ENCODE peak calls at places on chromosomes 1 and 21, in nine cellular contexts. Y, C, I, W, N, E, R, B and O are unnamed samples.

GRCh38 chr21:42445311-42445710 is 41.6 kb downstream of the UBASH3A start:
- DNase-seq in W (no peak), E (no peak), I (no peak), B (no peak), Y (no peak), R (no peak), N (no peak), C (no peak), O (no peak)

GRCh38 chr1:39866767-39867166 is 16.5 kb downstream of the TRIT1 start:
- DNase-seq in C (peak), Y (peak), B (peak), I (peak), N (peak), E (no peak), R (peak), W (peak), O (no peak)

GRCh38 chr1:11645670-11646265 is 8.5 kb downstream of the FBXO2 start:
- DNase-seq in R (peak), W (peak), C (peak), E (peak), N (peak), B (peak), I (peak), Y (peak), O (peak)

GRCh38 chr1:157197906-157198435 is 59.8 kb upstream of the ETV3 start:
- DNase-seq in B (no peak), N (no peak), W (no peak), R (no peak), Y (no peak), C (no peak), I (no peak), E (no peak), O (no peak)

GRCh38 chr1:18923721-18924610 is 21.6 kb upstream of the ALDH4A1 start:
- DNase-seq in B (no peak), C (peak), Y (peak), E (no peak), N (no peak), W (no peak), I (no peak), R (no peak), O (peak)

GRCh38 chr1:110875216-110875731 is 2.3 kb downstream of the CD53 start:
- DNase-seq in W (no peak), Y (peak), N (no peak), B (no peak), R (no peak), I (no peak), C (no peak), E (no peak), O (no peak)

GRCh38 chr1:64680601-64681000 is 64.3 kb upstream of the RAVER2 start:
- DNase-seq in W (no peak), Y (no peak), C (no peak), R (no peak), N (no peak), B (no peak), E (no peak), I (no peak), O (no peak)

GRCh38 chr1:170932236-170932635 is 3.1 kb upstream of the MROH9 start:
- DNase-seq in C (no peak), N (no peak), I (no peak), R (no peak), W (no peak), Y (no peak), B (no peak), E (no peak), O (no peak)

GRCh38 chr1:59289570-59289969 is 7.3 kb upstream of the FGGY start:
- DNase-seq in I (no peak), C (no peak), N (no peak), R (no peak), E (no peak), B (no peak), Y (no peak), W (no peak), O (no peak)

GRCh38 chr1:59288046-59288445 is 8.8 kb upstream of the FGGY start:
- DNase-seq in C (no peak), W (no peak), I (no peak), R (no peak), E (no peak), N (no peak), Y (no peak), B (no peak), O (no peak)

GRCh38 chr1:59292557-59292956 is 4.3 kb upstream of the FGGY start:
- DNase-seq in N (peak), E (no peak), W (no peak), I (no peak), R (peak), Y (peak), B (no peak), C (peak), O (peak)

GRCh38 chr1:59291566-59291965 is 5.3 kb upstream of the FGGY start:
- DNase-seq in E (no peak), R (peak), Y (no peak), I (no peak), N (no peak), C (no peak), B (peak), W (no peak), O (no peak)

DNA sequence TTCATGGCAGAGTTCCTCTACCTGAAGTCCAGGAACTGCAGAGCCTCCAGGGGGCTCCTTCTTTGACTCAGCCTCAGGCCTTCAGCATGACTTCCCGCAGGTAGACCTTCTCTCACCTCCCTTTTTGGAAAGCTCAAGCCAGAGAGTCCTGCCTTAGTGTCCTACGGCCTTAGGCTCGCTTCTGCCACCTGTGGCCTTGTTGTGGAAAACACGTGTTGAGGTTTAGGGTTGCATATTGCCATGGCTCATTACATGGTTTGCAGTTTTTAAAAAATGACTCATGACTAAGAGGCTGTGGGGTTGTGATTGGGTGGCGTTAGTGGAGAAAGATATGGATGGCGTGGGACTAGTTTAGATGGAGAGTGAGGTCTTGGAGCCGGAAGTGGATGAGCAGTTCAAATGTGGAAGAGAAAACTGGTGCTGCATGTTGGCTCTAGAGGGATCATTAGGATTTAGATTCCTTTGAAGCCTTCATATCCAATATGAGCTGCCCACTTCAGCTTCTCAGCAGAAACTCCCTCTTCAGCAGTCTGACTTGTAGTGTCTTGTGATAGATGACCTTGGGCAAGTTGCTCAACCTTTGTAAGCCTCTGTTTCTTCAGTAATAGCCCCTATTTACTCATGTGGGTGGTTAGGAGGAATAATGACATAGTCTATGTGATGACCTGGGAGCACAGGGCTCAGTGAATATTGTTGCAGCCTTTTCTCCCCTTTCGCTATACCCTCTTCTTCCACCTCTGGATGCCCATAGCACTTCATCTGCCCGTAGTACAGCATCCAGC is 6.5 kb upstream of the FGGY start:
- DNase-seq in B (peak), Y (peak), W (peak), C (peak), N (peak), R (peak), I (peak), E (peak), O (peak)
- TF ChIP-seq CTCF in B (peak), Y (peak), W (peak), C (peak), N (peak), R (peak), I (peak), E (peak), O (peak)

GRCh38 chr1:117093870-117094621 is 27.5 kb downstream of the TRIM45 start:
- DNase-seq in Y (peak), W (peak), I (peak), E (no peak), B (peak), N (peak), C (peak), R (peak), O (peak)
- TF ChIP-seq CTCF in Y (peak), W (peak), I (peak), E (no peak), B (peak), N (peak), C (peak), R (peak), O (peak)

GRCh38 chr1:161792740-161793139 is 26.6 kb downstream of the ATF6 start:
- DNase-seq in Y (peak), E (no peak), R (peak), N (peak), C (peak), B (peak), W (peak), I (peak), O (peak)
- TF ChIP-seq CTCF in Y (peak), E (peak), R (peak), N (peak), C (peak), B (peak), W (peak), I (peak), O (peak)

GRCh38 chr1:109823543-109824348 is 60.0 kb upstream of the EPS8L3 start:
- DNase-seq in Y (no peak), I (peak), W (peak), N (no peak), B (peak), E (peak), R (peak), C (peak), O (peak)
- TF ChIP-seq CTCF in Y (no peak), I (peak), W (no peak), N (peak), B (peak), E (no peak), R (no peak), C (no peak), O (no peak)

GRCh38 chr1:159835862-159836518 is 9.3 kb downstream of the SLAMF8 start:
- DNase-seq in B (no peak), I (no peak), N (peak), C (no peak), R (peak), Y (no peak), W (no peak), E (no peak), O (peak)
- TF ChIP-seq CTCF in B (peak), I (no peak), N (peak), C (peak), R (peak), Y (no peak), W (no peak), E (peak), O (peak)

GRCh38 chr1:193951989-193952388 is 765.6 kb upstream of the B3GALT2 start:
- DNase-seq in B (no peak), I (no peak), W (no peak), N (peak), C (peak), E (no peak), Y (peak), R (no peak), O (peak)

GRCh38 chr1:193952778-193953374 is 766.5 kb upstream of the B3GALT2 start:
- DNase-seq in E (no peak), C (peak), W (no peak), Y (no peak), B (no peak), R (no peak), N (no peak), I (no peak), O (no peak)

GRCh38 chr1:193960040-193960439 is 773.6 kb upstream of the B3GALT2 start:
- DNase-seq in W (no peak), B (no peak), N (no peak), Y (no peak), E (no peak), C (no peak), R (no peak), I (no peak), O (no peak)

GRCh38 chr1:193960499-193960898 is 774.1 kb upstream of the B3GALT2 start:
- DNase-seq in Y (no peak), W (no peak), B (no peak), N (no peak), I (peak), E (no peak), R (no peak), C (no peak), O (no peak)

GRCh38 chr1:193957556-193958095 is 771.2 kb upstream of the B3GALT2 start:
- DNase-seq in I (no peak), Y (peak), C (no peak), B (no peak), R (no peak), N (no peak), W (no peak), E (no peak), O (no peak)
- TF ChIP-seq CTCF in I (no peak), Y (no peak), C (no peak), B (no peak), R (no peak), N (no peak), W (no peak), E (no peak), O (no peak)

DNA sequence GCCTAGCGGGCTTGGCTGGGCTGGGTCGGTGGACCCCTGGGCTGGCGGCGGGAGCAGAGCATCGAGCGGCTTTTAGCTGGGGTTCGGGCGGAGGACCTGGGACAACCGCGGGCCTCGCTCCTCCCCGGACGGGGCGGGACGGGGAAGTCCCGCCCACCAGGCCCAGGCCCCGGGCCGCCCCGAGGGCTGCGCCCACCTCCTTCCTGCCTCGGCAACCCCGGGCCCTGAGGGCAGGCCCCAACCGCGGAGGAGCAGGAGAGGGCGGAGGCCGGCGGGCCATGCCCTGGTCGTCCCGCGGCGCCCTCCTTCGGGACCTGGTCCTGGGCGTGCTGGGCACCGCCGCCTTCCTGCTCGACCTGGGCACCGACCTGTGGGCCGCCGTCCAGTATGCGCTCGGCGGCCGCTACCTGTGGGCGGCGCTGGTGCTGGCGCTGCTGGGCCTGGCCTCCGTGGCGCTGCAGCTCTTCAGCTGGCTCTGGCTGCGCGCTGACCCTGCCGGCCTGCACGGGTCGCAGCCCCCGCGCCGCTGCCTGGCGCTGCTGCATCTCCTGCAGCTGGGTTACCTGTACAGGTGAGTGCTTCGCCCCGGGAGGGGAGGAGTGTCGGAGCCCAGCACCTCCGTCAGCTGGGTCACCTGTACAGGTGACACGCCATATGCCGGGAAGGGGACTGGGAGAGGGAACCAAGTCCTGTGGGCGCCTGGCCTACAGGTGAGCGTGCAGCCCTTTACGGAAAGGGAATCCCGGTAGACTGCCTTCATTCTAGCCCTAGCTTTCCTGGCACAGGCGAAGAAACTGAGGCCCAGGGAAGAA is at the start of gene XKR8:
- DNase-seq in B (peak), N (peak), C (peak), E (peak), Y (peak), W (peak), I (peak), R (peak), O (peak)
- TF ChIP-seq CTCF in B (peak), N (peak), C (no peak), E (peak), Y (peak), W (no peak), I (peak), R (no peak), O (peak)

GRCh38 chr1:23242414-23242813 is 25.1 kb upstream of the HTR1D start:
- DNase-seq in N (no peak), R (peak), C (no peak), Y (no peak), E (no peak), W (no peak), I (no peak), B (no peak), O (peak)

GRCh38 chr1:23237516-23237915 is 20.2 kb upstream of the HTR1D start:
- DNase-seq in N (no peak), E (no peak), R (no peak), W (no peak), C (no peak), B (no peak), I (no peak), Y (no peak), O (no peak)

GRCh38 chr1:23244362-23244761 is 27.1 kb upstream of the HTR1D start:
- DNase-seq in Y (no peak), R (no peak), I (no peak), W (no peak), C (no peak), E (no peak), B (no peak), N (no peak), O (no peak)

GRCh38 chr1:23239638-23240295 is 22.5 kb upstream of the HTR1D start:
- DNase-seq in I (no peak), N (no peak), R (no peak), C (no peak), E (no peak), B (no peak), W (no peak), Y (no peak), O (no peak)

DNA sequence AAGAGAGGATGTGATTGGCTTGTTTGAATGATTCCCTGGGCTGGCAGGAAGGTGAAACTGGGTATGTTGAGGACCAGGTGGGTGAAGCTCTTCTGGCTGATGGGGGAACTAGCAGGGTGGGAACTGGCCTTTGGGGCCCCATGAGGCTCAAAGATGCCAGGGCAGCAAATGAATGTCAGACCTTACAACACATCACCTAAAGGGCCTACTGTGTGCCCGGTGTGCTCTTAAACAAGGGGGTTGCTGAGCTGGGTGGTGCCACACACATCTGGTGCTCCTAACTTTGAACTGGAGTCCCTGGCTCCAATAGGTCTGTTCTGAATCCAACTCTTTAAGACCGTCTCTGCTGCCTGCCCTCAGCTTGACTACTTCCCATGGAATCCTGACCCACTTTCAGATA is 21.3 kb upstream of the HTR1D start:
- DNase-seq in W (no peak), B (no peak), C (no peak), I (no peak), E (no peak), R (no peak), N (no peak), Y (no peak), O (no peak)
- TF ChIP-seq CTCF in W (no peak), B (no peak), C (no peak), I (no peak), E (no peak), R (no peak), N (no peak), Y (no peak), O (no peak)

GRCh38 chr1:152182942-152183341 is 23.9 kb upstream of the RPTN start:
- DNase-seq in N (peak), E (no peak), C (peak), B (peak), W (peak), R (peak), I (peak), Y (peak), O (peak)

GRCh38 chr1:152185544-152186391 is 26.7 kb upstream of the RPTN start:
- DNase-seq in R (peak), I (peak), N (peak), B (peak), E (no peak), Y (peak), C (peak), W (peak), O (peak)

GRCh38 chr1:152186556-152187285 is 27.7 kb upstream of the RPTN start:
- DNase-seq in N (no peak), W (peak), C (peak), I (no peak), Y (peak), R (no peak), B (peak), E (no peak), O (peak)

GRCh38 chr1:152179566-152179965 is 20.5 kb upstream of the RPTN start:
- DNase-seq in R (peak), B (no peak), N (peak), I (peak), C (peak), E (no peak), W (no peak), Y (peak), O (peak)

GRCh38 chr1:152182431-152182830 is 23.4 kb upstream of the RPTN start:
- DNase-seq in N (peak), C (peak), E (no peak), I (peak), R (peak), B (peak), Y (peak), W (peak), O (peak)
- TF ChIP-seq CTCF in N (peak), C (peak), E (peak), I (peak), R (peak), B (peak), Y (peak), W (peak), O (peak)

DNA sequence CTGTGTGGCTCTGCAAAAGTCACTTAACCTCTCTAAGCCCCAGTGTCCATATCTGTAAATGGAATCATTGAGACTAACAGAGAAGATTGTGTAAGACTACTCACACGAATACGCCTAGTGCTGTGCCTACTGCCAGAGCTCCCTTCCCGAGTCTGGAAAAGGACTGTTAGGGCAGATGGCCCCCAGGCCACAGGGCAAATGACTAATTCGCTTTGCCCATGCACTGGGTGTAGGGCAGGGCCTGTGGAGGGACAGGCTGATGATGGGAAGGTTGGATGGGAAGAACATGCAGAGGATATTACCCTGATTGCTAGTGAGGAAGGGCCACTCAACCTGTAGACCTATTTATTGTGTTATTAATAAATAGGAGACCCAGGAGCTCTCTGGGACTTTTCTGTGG is 4.2 kb upstream of the GPR61 start:
- DNase-seq in N (no peak), C (no peak), I (no peak), E (no peak), Y (no peak), B (no peak), R (no peak), W (no peak), O (no peak)
- TF ChIP-seq CTCF in N (no peak), C (no peak), I (no peak), E (no peak), Y (no peak), B (no peak), R (no peak), W (no peak), O (no peak)